ENCODE peak calls at places on chromosome 18, in five cellular contexts. R is left colon; Z is frontal cortex; D is NCI-H774; W is stimulated activated CD4-positive, alpha-beta T cell treated with anti-CD3 and anti-CD28 coated beads, TNF-alpha, amount 100 ng/mL, for 1 hour. X is an unnamed sample.
A peak's percentile ranks its signal among the peaks of the same experiment; 100 is the strongest.

GRCh38 chr18:58991127-58991798 is 126.6 kb downstream of the ZNF532 start:
- DNase-seq in R (no peak), W (no peak), Z (no peak), D (no peak), X (no peak)

GRCh38 chr18:77068321-77068841 is 64.2 kb downstream of the MBP start:
- DNase-seq in Z (no peak), D (peak; percentile 53), W (no peak), R (no peak), X (no peak)

GRCh38 chr18:56314396-56314795 is 324.0 kb downstream of the TXNL1 start:
- DNase-seq in W (no peak), R (no peak), D (no peak), Z (no peak), X (no peak)

GRCh38 chr18:40124107-40124506 is 1830.9 kb upstream of the PIK3C3 start:
- DNase-seq in W (no peak), D (no peak), R (no peak), Z (no peak), X (no peak)

GRCh38 chr18:61893971-61894750 is 1.4 kb upstream of the RNF152 start:
- DNase-seq in R (peak; percentile 86), D (peak; percentile 83), Z (peak; percentile 90), W (peak; percentile 37), X (no peak)

GRCh38 chr18:11512096-11513030 is 97.0 kb upstream of the SLC35G4 start:
- DNase-seq in D (no peak), W (no peak), Z (no peak), R (no peak), X (no peak)

GRCh38 chr18:13261658-13262357 is 43.2 kb downstream of the LDLRAD4 start:
- DNase-seq in W (no peak), D (no peak), R (no peak), Z (no peak), X (no peak)

GRCh38 chr18:45920367-45920766 is 46.8 kb downstream of the EPG5 start:
- DNase-seq in Z (no peak), W (no peak), D (peak; percentile 58), R (peak; percentile 72), X (no peak)

GRCh38 chr18:70493461-70493860 is 204.6 kb downstream of the SOCS6 start:
- DNase-seq in D (no peak), W (no peak), Z (no peak), R (no peak), X (no peak)

GRCh38 chr18:79404567-79404910 is 8.8 kb downstream of the NFATC1 start:
- DNase-seq in Z (no peak), D (no peak), W (no peak), R (no peak), X (no peak)

GRCh38 chr18:7830468-7830867 is 263.4 kb downstream of the PTPRM start:
- DNase-seq in D (peak; percentile 7), R (no peak), Z (no peak), W (no peak), X (no peak)

GRCh38 chr18:39622431-39622830 is 2056.8 kb upstream of the CELF4 start:
- DNase-seq in R (no peak), W (no peak), D (no peak), Z (no peak), X (no peak)

GRCh38 chr18:615773-616172 is 19.0 kb downstream of the CLUL1 start:
- DNase-seq in D (peak; percentile 34), R (no peak), W (no peak), Z (no peak), X (no peak)

GRCh38 chr18:70044626-70045025 is 97.0 kb upstream of the CD226 start:
- DNase-seq in D (no peak), Z (no peak), W (no peak), R (no peak), X (no peak)

GRCh38 chr18:72261562-72261961 is 282.6 kb downstream of the CBLN2 start:
- DNase-seq in Z (no peak), D (no peak), R (no peak), W (no peak), X (no peak)

GRCh38 chr18:63137999-63138448 is 181.5 kb downstream of the BCL2 start:
- DNase-seq in D (no peak), Z (no peak), W (peak; percentile 37), R (no peak), X (no peak)

GRCh38 chr18:3885209-3885792 is 435.3 kb downstream of the TGIF1 start:
- DNase-seq in D (no peak), R (no peak), Z (no peak), W (no peak), X (no peak)

GRCh38 chr18:44497294-44497693 is 183.4 kb upstream of the SETBP1 start:
- DNase-seq in W (no peak), Z (no peak), D (no peak), R (no peak), X (no peak)

GRCh38 chr18:23580677-23581367 is 5.5 kb downstream of the NPC1 start:
- DNase-seq in W (no peak), Z (no peak), D (no peak), R (no peak), X (no peak)

GRCh38 chr18:48875942-48876511 is 74.7 kb downstream of the SMAD7 start:
- DNase-seq in W (no peak), R (no peak), Z (no peak), D (no peak), X (no peak)

GRCh38 chr18:41745166-41746049 is 209.6 kb upstream of the PIK3C3 start:
- DNase-seq in D (peak; percentile 58), W (no peak), R (no peak), Z (no peak), X (peak; percentile 44)

GRCh38 chr18:36634573-36635216 is 194.1 kb downstream of the TPGS2 start:
- DNase-seq in D (no peak), R (no peak), W (no peak), Z (no peak), X (no peak)

GRCh38 chr18:9365406-9365805 is 30.8 kb downstream of the TWSG1 start:
- DNase-seq in Z (no peak), D (no peak), R (no peak), W (no peak), X (no peak)

GRCh38 chr18:11246466-11246865 is 97.1 kb upstream of the PIEZO2 start:
- DNase-seq in D (no peak), Z (no peak), W (no peak), R (no peak), X (no peak)

GRCh38 chr18:74396252-74397204 is 60.6 kb downstream of the DIPK1C start:
- DNase-seq in D (no peak), R (no peak), W (no peak), Z (no peak), X (no peak)

GRCh38 chr18:62420151-62420512 is 95.0 kb downstream of the TNFRSF11A start:
- DNase-seq in D (no peak), R (peak; percentile 62), Z (no peak), W (no peak), X (no peak)

GRCh38 chr18:36899289-36899688 is 70.4 kb downstream of the KIAA1328 start:
- DNase-seq in D (no peak), W (no peak), Z (no peak), R (no peak), X (peak; percentile 1)

GRCh38 chr18:63454497-63454896 is 22.3 kb upstream of the SERPINB5 start:
- DNase-seq in D (no peak), Z (no peak), R (peak; percentile 54), W (no peak), X (no peak)

GRCh38 chr18:812673-813404 is 797 bp upstream of the YES1 start:
- DNase-seq in D (peak; percentile 46), Z (no peak), R (peak; percentile 83), W (peak; percentile 31), X (no peak)

GRCh38 chr18:12246849-12247808 is 7.0 kb upstream of the CIDEA start:
- DNase-seq in Z (no peak), R (no peak), W (no peak), D (no peak), X (no peak)

GRCh38 chr18:21194871-21195771 is 46.9 kb upstream of the GREB1L start:
- DNase-seq in W (no peak), D (peak; percentile 60), R (no peak), Z (peak; percentile 17), X (no peak)

GRCh38 chr18:24672165-24672950 is 211.9 kb downstream of the HRH4 start:
- DNase-seq in Z (no peak), D (no peak), W (no peak), R (no peak), X (no peak)

GRCh38 chr18:12376034-12376717 is 851 bp downstream of the AFG3L2 start:
- DNase-seq in Z (no peak), D (peak; percentile 15), R (peak; percentile 43), W (no peak), X (no peak)

X was measured in NCI-H2081 treated with DMSO at 0.1 percent for 48 hours.